ENCODE peak calls at places on chromosomes 13 and 19, in six cellular contexts. N is GM23248; C is body of pancreas; I is HT1080; T is effector CD4-positive, alpha-beta T cell; Q is bronchial epithelial cell. J is an unnamed sample.

GRCh38 chr13:33014291-33014690 is 1.9 kb upstream of the KL start:
- DNase-seq in N (no peak), I (no peak), Q (no peak), T (no peak), C (no peak), J (no peak)

GRCh38 chr13:98173431-98173921 is 3.6 kb downstream of the RNF113B start:
- DNase-seq in N (peak; percentile 93), C (peak; percentile 21), T (no peak), Q (peak; percentile 56), I (peak; percentile 28), J (no peak)

GRCh38 chr19:51064534-51065220 is at the start of gene KLK13:
- DNase-seq in N (peak; percentile 18), T (no peak), C (peak; percentile 63), I (no peak), Q (peak; percentile 16), J (no peak)

GRCh38 chr19:1651548-1652394 is 644 bp downstream of the TCF3 start:
- DNase-seq in I (no peak), C (peak; percentile 51), N (peak; percentile 74), T (peak; percentile 32), Q (no peak), J (peak; percentile 23)

GRCh38 chr13:46982856-46983582 is 86.2 kb upstream of the HTR2A start:
- DNase-seq in C (no peak), T (no peak), Q (no peak), I (no peak), N (no peak), J (peak; percentile 66)

GRCh38 chr19:18915639-18916038 is 3.5 kb downstream of the COPE start:
- DNase-seq in T (no peak), I (no peak), Q (peak; percentile 32), N (peak; percentile 62), C (peak; percentile 39), J (peak; percentile 43)

GRCh38 chr19:42028304-42029216 is 34.5 kb upstream of the ATP1A3 start:
- DNase-seq in I (peak; percentile 33), Q (no peak), C (no peak), T (no peak), N (no peak), J (no peak)

GRCh38 chr19:47729468-47729798 is 15.9 kb upstream of the NOP53 start:
- DNase-seq in T (no peak), N (peak; percentile 90), I (peak; percentile 93), Q (peak; percentile 91), C (peak; percentile 80), J (no peak)

GRCh38 chr13:67619987-67620386 is 389.9 kb upstream of the PCDH9 start:
- DNase-seq in I (peak; percentile 63), Q (no peak), N (no peak), C (no peak), T (no peak), J (no peak)

GRCh38 chr13:110726726-110727125 is 13.2 kb downstream of the ING1 start:
- DNase-seq in I (no peak), T (peak; percentile 28), Q (no peak), N (no peak), C (no peak), J (no peak)

GRCh38 chr19:53389591-53390377 is 5.2 kb upstream of the ZNF765 start:
- DNase-seq in I (no peak), N (no peak), C (no peak), T (no peak), Q (no peak), J (no peak)

GRCh38 chr19:2478324-2478755 is 2.4 kb downstream of the GADD45B start:
- DNase-seq in T (peak; percentile 50), C (peak; percentile 79), I (peak; percentile 81), Q (peak; percentile 78), N (peak; percentile 87), J (peak; percentile 96)

GRCh38 chr19:46715620-46716012 is 1.3 kb downstream of the PRKD2 start:
- DNase-seq in T (no peak), C (no peak), I (no peak), Q (no peak), N (no peak), J (no peak)

GRCh38 chr13:87089391-87089790 is 581.8 kb upstream of the SLITRK5 start:
- DNase-seq in N (peak; percentile 94), T (no peak), I (peak; percentile 84), C (no peak), Q (peak; percentile 54), J (no peak)

GRCh38 chr19:34308381-34309367 is 54.3 kb downstream of the GARRE1 start:
- DNase-seq in N (peak; percentile 27), C (no peak), I (no peak), T (peak; percentile 17), Q (no peak), J (no peak)

GRCh38 chr19:33472696-33473624 is 48.6 kb downstream of the PEPD start:
- DNase-seq in C (no peak), I (peak; percentile 94), N (peak; percentile 98), Q (peak; percentile 35), T (no peak), J (no peak)

GRCh38 chr13:43516401-43516826 is 270.4 kb downstream of the ENOX1 start:
- DNase-seq in N (peak; percentile 49), T (no peak), I (no peak), C (no peak), Q (no peak), J (no peak)

GRCh38 chr13:32001392-32001768 is 30.2 kb upstream of the FRY start:
- DNase-seq in T (no peak), N (peak; percentile 71), C (peak; percentile 62), I (peak; percentile 45), Q (no peak), J (peak; percentile 93)

GRCh38 chr19:33553530-33554310 is 32.1 kb upstream of the PEPD start:
- DNase-seq in T (no peak), C (no peak), Q (no peak), I (no peak), N (no peak), J (no peak)

GRCh38 chr19:42125536-42125935 is 6.7 kb downstream of the POU2F2 start:
- DNase-seq in I (no peak), T (no peak), N (no peak), C (no peak), Q (no peak), J (no peak)

GRCh38 chr19:58227964-58228583 is 640 bp upstream of the ZNF544 start:
- DNase-seq in I (no peak), C (no peak), N (no peak), T (no peak), Q (peak; percentile 13), J (no peak)

GRCh38 chr19:35845215-35846037 is 6.9 kb downstream of the NPHS1 start:
- DNase-seq in I (no peak), T (no peak), C (peak; percentile 71), N (peak; percentile 52), Q (peak; percentile 9), J (no peak)

GRCh38 chr19:46599716-46600392 is 1.3 kb upstream of the CALM3 start:
- DNase-seq in I (peak; percentile 14), N (no peak), T (no peak), Q (no peak), C (no peak), J (no peak)

GRCh38 chr13:83125791-83126190 is 756.5 kb downstream of the SLITRK1 start:
- DNase-seq in N (no peak), C (no peak), I (no peak), T (no peak), Q (no peak), J (no peak)

GRCh38 chr19:5170329-5170745 is 170.3 kb downstream of the PTPRS start:
- DNase-seq in Q (no peak), T (peak; percentile 27), I (no peak), N (no peak), C (peak; percentile 38), J (no peak)

GRCh38 chr13:23979361-23980159 is 82.3 kb upstream of the C1QTNF9B start:
- DNase-seq in Q (peak; percentile 29), N (peak; percentile 95), I (peak; percentile 71), T (peak; percentile 2), C (peak; percentile 60), J (no peak)

GRCh38 chr13:90500569-90500968 is 846.9 kb upstream of the MIR17HG start:
- DNase-seq in Q (no peak), I (no peak), T (no peak), C (no peak), N (no peak), J (no peak)

GRCh38 chr13:25901460-25902376 is 150.1 kb downstream of the SHISA2 start:
- DNase-seq in T (peak; percentile 38), Q (peak; percentile 100), C (no peak), N (no peak), I (peak; percentile 92), J (no peak)

GRCh38 chr19:1057185-1057857 is 9.6 kb upstream of the ARHGAP45 start:
- DNase-seq in C (no peak), Q (peak; percentile 28), N (peak; percentile 76), T (no peak), I (peak; percentile 43), J (peak; percentile 49)

GRCh38 chr13:106038752-106039151 is 496.7 kb downstream of the EFNB2 start:
- DNase-seq in C (no peak), Q (peak; percentile 93), T (no peak), N (peak; percentile 74), I (peak; percentile 83), J (no peak)

GRCh38 chr19:39474139-39474620 is 6.5 kb upstream of the TIMM50 start:
- DNase-seq in T (peak; percentile 71), Q (no peak), N (peak; percentile 49), C (peak; percentile 60), I (no peak), J (peak; percentile 26)

GRCh38 chr19:1261863-1262686 is 7.1 kb upstream of the CIRBP start:
- DNase-seq in N (peak; percentile 85), Q (no peak), I (no peak), T (peak; percentile 47), C (peak; percentile 97), J (no peak)

GRCh38 chr13:112658807-112659206 is 31.0 kb upstream of the ATP11A start:
- DNase-seq in N (no peak), Q (peak; percentile 8), I (no peak), T (no peak), C (no peak), J (no peak)

GRCh38 chr19:585551-586110 is 4.0 kb upstream of the HCN2 start:
- DNase-seq in Q (no peak), C (no peak), N (peak; percentile 27), T (no peak), I (no peak), J (no peak)

GRCh38 chr19:17235618-17236413 is 9.8 kb downstream of the OCEL1 start:
- DNase-seq in Q (peak; percentile 56), N (peak; percentile 90), T (peak; percentile 64), C (peak; percentile 63), I (peak; percentile 67), J (peak; percentile 52)

J was measured in AML-193.